ENCODE peak calls at places on chromosome 22, in five cellular contexts. N is NAMALWA; M is non-pigmented ciliary epithelial cell; F is AG09309; C is activated naive CD8-positive, alpha-beta T cell treated with anti-CD3 and anti-CD28 coated beads, Interleukin-2, amount 50 U/mL, for 16 hours. E is an unnamed sample.
A peak's percentile ranks its signal among the peaks of the same experiment; 100 is the strongest.

GRCh38 chr22:31639640-31640039 is 22.4 kb downstream of the PISD start:
- DNase-seq in N (peak; percentile 43), C (no peak), M (no peak), F (no peak), E (no peak)

GRCh38 chr22:45271667-45272188 is 13.0 kb upstream of the UPK3A start:
- DNase-seq in N (no peak), M (no peak), C (no peak), F (no peak), E (no peak)

GRCh38 chr22:30015229-30015797 is 65.0 kb upstream of the HORMAD2 start:
- DNase-seq in F (no peak), M (no peak), C (no peak), N (no peak), E (no peak)

GRCh38 chr22:50487290-50488005 is 789 bp downstream of the MIOX start:
- DNase-seq in N (no peak), F (no peak), C (no peak), M (no peak), E (no peak)

GRCh38 chr22:47168900-47169800 is 406.7 kb downstream of the TBC1D22A start:
- DNase-seq in M (no peak), C (no peak), F (no peak), N (no peak), E (peak; percentile 42)

GRCh38 chr22:23073506-23074229 is 3.3 kb downstream of the GNAZ start:
- DNase-seq in C (no peak), M (no peak), N (no peak), F (no peak), E (no peak)

GRCh38 chr22:31945971-31946680 is 1.8 kb downstream of the YWHAH start:
- DNase-seq in F (no peak), N (peak; percentile 33), C (no peak), M (no peak), E (no peak)

GRCh38 chr22:20464912-20465758 is 27.5 kb upstream of the SCARF2 start:
- DNase-seq in N (no peak), F (no peak), C (no peak), M (no peak), E (no peak)

GRCh38 chr22:43014062-43014875 is 680 bp downstream of the PACSIN2 start:
- DNase-seq in M (no peak), C (no peak), F (no peak), N (peak; percentile 50), E (no peak)

GRCh38 chr22:41048791-41049717 is 43.3 kb upstream of the EP300 start:
- DNase-seq in F (peak; percentile 79), C (no peak), N (no peak), M (peak; percentile 51), E (peak; percentile 83)

GRCh38 chr22:17964153-17964552 is 60.2 kb downstream of the MICAL3 start:
- DNase-seq in N (no peak), M (no peak), C (no peak), F (no peak), E (no peak)

GRCh38 chr22:22519591-22519990 is 479 bp downstream of the ZNF280A start:
- DNase-seq in F (no peak), M (no peak), C (no peak), N (no peak), E (no peak)

GRCh38 chr22:42612336-42612735 is 2.3 kb downstream of the POLDIP3 start:
- DNase-seq in F (no peak), C (no peak), M (no peak), N (no peak), E (no peak)

GRCh38 chr22:35103756-35104155 is 37.8 kb downstream of the ISX start:
- DNase-seq in M (no peak), C (no peak), N (no peak), F (no peak), E (no peak)

GRCh38 chr22:32957093-32957835 is 100.9 kb downstream of the SYN3 start:
- DNase-seq in M (no peak), F (no peak), C (no peak), N (no peak), E (no peak)

GRCh38 chr22:44020981-44021380 is 3.1 kb upstream of the PARVB start:
- DNase-seq in M (no peak), C (no peak), F (no peak), N (no peak), E (no peak)

GRCh38 chr22:39532215-39533071 is at the start of gene RPS19BP1:
- DNase-seq in M (peak; percentile 99), F (peak; percentile 96), C (peak; percentile 99), N (peak; percentile 100), E (peak; percentile 98)

GRCh38 chr22:43796567-43796966 is 15.5 kb downstream of the EFCAB6 start:
- DNase-seq in C (no peak), M (no peak), N (no peak), F (peak; percentile 53), E (peak; percentile 33)

E was measured in hepatic stellate cell.